ENCODE peak calls at places on chromosomes 2 and 18, in nine cellular contexts. Y is GM23248; J is aorta; V is endodermal cell; M is suprapubic skin; P is mesenchymal stem cell; O is CD8-positive, alpha-beta T cell; I is uterus; S is psoas muscle. N is an unnamed sample.
A peak's percentile ranks its signal among the peaks of the same experiment; 100 is the strongest.

GRCh38 chr2:70946832-70947442 is 11.2 kb downstream of the ATP6V1B1 start:
- DNase-seq in P (peak; percentile 67), Y (peak; percentile 64), I (peak; percentile 32), M (peak; percentile 47), S (peak; percentile 46), O (peak; percentile 26), V (peak; percentile 91), J (no peak), N (no peak)

GRCh38 chr2:160390544-160391258 is 102.9 kb downstream of the RBMS1 start:
- DNase-seq in O (no peak), Y (peak; percentile 77), S (no peak), V (no peak), J (no peak), M (no peak), P (no peak), I (no peak), N (no peak)

GRCh38 chr2:181138816-181139215 is 158.4 kb downstream of the UBE2E3 start:
- DNase-seq in Y (peak; percentile 54), P (peak; percentile 46), I (no peak), J (no peak), M (no peak), O (no peak), S (no peak), V (no peak), N (no peak)

GRCh38 chr2:64711260-64711659 is 57.5 kb upstream of the SERTAD2 start:
- DNase-seq in S (no peak), M (no peak), J (no peak), V (no peak), I (no peak), Y (no peak), O (no peak), P (no peak), N (no peak)

GRCh38 chr2:65044097-65044735 is 12.0 kb upstream of the CEP68 start:
- DNase-seq in S (no peak), M (peak; percentile 29), P (no peak), J (no peak), V (peak; percentile 80), O (no peak), Y (no peak), I (no peak), N (no peak)

GRCh38 chr2:215796160-215796559 is 217.2 kb downstream of the MREG start:
- DNase-seq in M (no peak), V (no peak), O (no peak), Y (peak; percentile 90), J (no peak), I (peak; percentile 57), S (no peak), P (peak; percentile 66), N (no peak)

GRCh38 chr2:223735659-223736244 is 101.6 kb downstream of the AP1S3 start:
- DNase-seq in I (no peak), S (no peak), M (no peak), V (no peak), Y (peak; percentile 94), J (no peak), O (no peak), P (peak; percentile 73), N (no peak)

GRCh38 chr2:25323042-25323514 is 18.6 kb downstream of the DNMT3A start:
- DNase-seq in M (no peak), O (peak; percentile 41), P (peak; percentile 54), Y (no peak), J (peak; percentile 40), S (peak; percentile 44), V (peak; percentile 88), I (no peak), N (peak; percentile 54)

GRCh38 chr2:240571314-240571973 is 3.2 kb downstream of the RNPEPL1 start:
- DNase-seq in J (peak; percentile 36), V (no peak), Y (no peak), P (no peak), I (no peak), O (no peak), S (peak; percentile 36), M (peak; percentile 58), N (peak; percentile 10)

GRCh38 chr2:25548587-25548986 is 124.8 kb downstream of the DTNB start:
- DNase-seq in J (no peak), I (no peak), O (no peak), M (no peak), V (no peak), P (peak; percentile 57), S (no peak), Y (no peak), N (no peak)

GRCh38 chr2:10914272-10914693 is 2.5 kb downstream of the KCNF1 start:
- DNase-seq in O (no peak), S (no peak), J (no peak), V (peak; percentile 88), P (peak; percentile 28), Y (peak; percentile 48), I (no peak), M (no peak), N (no peak)

GRCh38 chr2:179125404-179125803 is 75.5 kb upstream of the CCDC141 start:
- DNase-seq in Y (no peak), V (no peak), M (no peak), P (no peak), O (no peak), J (no peak), S (no peak), I (no peak), N (no peak)

GRCh38 chr2:222024934-222025890 is 273.6 kb downstream of the PAX3 start:
- DNase-seq in V (peak; percentile 49), P (peak; percentile 51), O (no peak), M (no peak), I (no peak), S (no peak), Y (peak; percentile 59), J (no peak), N (no peak)

GRCh38 chr2:63408530-63408929 is 179.7 kb downstream of the WDPCP start:
- DNase-seq in S (no peak), O (no peak), V (no peak), Y (no peak), P (no peak), M (no peak), I (no peak), J (no peak), N (no peak)

GRCh38 chr2:100140582-100140981 is 1.8 kb downstream of the AFF3 start:
- DNase-seq in P (no peak), M (no peak), Y (no peak), J (no peak), S (no peak), I (no peak), O (no peak), V (no peak), N (no peak)

GRCh38 chr2:142877265-142877756 is at the start of gene KYNU:
- DNase-seq in Y (peak; percentile 13), J (no peak), V (no peak), I (no peak), P (peak; percentile 28), O (no peak), M (no peak), S (no peak), N (no peak)
- H3K4me3 ChIP-seq in Y (no peak within 1 kb of the TSS), J (no peak within 1 kb of the TSS), V (no peak within 1 kb of the TSS), I (no peak within 1 kb of the TSS), P (no peak within 1 kb of the TSS), O (no peak within 1 kb of the TSS), M (peak within 1 kb of the TSS; percentile 19), S (peak within 1 kb of the TSS; percentile 19), N (peak within 1 kb of the TSS; percentile 15)

DNA sequence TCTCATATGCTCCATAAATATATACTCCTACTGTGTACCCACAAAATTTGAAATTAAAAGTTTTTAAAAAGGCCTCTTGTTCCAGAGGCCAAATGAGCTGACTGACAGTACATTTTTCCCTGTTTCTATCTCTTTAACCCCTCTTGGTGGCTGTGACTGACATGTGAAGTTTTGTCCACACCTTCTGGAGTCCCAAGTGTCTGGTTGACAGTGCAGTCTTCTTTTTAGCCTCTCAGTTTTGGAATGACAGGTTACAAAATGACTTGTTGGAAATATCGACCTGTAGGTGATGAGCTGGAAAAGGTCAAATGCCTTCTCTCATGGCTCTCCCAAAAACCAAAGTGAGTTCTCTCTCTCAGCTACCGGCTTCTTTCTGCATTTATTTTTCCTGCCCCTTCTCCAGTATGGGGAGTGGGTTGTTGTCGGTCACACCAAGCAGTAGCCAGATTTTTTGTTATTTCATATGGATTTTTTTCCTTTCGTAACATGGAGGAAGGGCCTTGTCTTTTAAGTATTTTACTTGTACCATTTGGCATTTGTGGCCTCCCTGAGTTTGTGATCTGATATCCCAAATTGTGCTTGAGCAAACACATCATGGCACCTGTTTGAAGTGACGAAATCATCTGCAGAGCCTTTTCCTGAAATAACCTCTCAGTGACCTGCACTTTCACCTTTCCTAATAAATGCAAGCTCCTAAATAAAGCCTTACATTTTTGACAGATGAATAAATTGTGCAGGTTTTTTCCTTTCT is 143.9 kb downstream of the ESCO1 start:
- DNase-seq in P (no peak), V (no peak), J (no peak), M (no peak), Y (no peak), S (no peak), O (no peak), I (no peak), N (no peak)
- H3K4me1 ChIP-seq in P (peaks cover 2% of the 10 kb centered on the region), V (no peaks in the 10 kb centered on the region), J (peaks cover 2% of the 10 kb centered on the region), M (no peaks in the 10 kb centered on the region), Y (peaks cover 8% of the 10 kb centered on the region), S (peaks cover 54% of the 10 kb centered on the region), O (no peaks in the 10 kb centered on the region), I (no peaks in the 10 kb centered on the region), N (peaks cover 7% of the 10 kb centered on the region)

DNA sequence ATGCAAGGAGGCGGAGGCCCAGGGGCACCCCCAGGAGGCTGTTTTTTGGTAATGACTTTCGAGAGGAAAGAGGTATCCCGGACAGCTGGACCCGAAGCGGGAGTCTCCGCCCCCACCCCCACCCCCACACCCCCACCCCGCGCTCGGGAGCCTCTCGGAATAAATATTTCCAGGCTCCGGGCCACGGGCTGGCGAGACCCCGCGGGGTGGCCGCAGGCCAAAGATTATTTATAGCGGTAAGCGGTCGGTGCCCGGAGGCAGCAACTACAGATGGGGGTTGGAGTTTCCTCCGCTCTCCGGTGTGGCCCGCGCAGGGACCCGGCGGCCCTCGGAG is 3.3 kb downstream of the CYP26B1 start:
- DNase-seq in O (no peak), I (no peak), M (no peak), S (no peak), P (no peak), J (no peak), V (no peak), Y (no peak), N (peak; percentile 77)
- H3K4me3 ChIP-seq in O (peak overlapping the region; percentile 43), I (peak overlapping the region; percentile 35), M (peak overlapping the region; percentile 64), S (peak overlapping the region; percentile 73), P (peak overlapping the region; percentile 12), J (peak overlapping the region; percentile 50), V (peak overlapping the region; percentile 65), Y (peak overlapping the region; percentile 52), N (peak overlapping the region; percentile 68)

GRCh38 chr2:201413143-201413542 is 38.1 kb downstream of the TRAK2 start:
- DNase-seq in Y (no peak), J (no peak), M (no peak), V (no peak), O (no peak), I (no peak), P (no peak), S (no peak), N (no peak)

GRCh38 chr2:201411421-201411820 is 39.8 kb downstream of the TRAK2 start:
- DNase-seq in P (no peak), V (no peak), M (no peak), S (no peak), J (no peak), Y (peak; percentile 64), O (no peak), I (no peak), N (no peak)

GRCh38 chr2:201414099-201415023 is 36.9 kb downstream of the TRAK2 start:
- DNase-seq in V (no peak), J (no peak), Y (peak; percentile 30), M (no peak), P (peak; percentile 45), I (no peak), S (no peak), O (no peak), N (no peak)

GRCh38 chr2:201413552-201413951 is 37.7 kb downstream of the TRAK2 start:
- DNase-seq in V (no peak), Y (no peak), J (no peak), O (no peak), S (no peak), P (no peak), I (no peak), M (no peak), N (no peak)

GRCh38 chr2:201415149-201415548 is 36.1 kb downstream of the TRAK2 start:
- DNase-seq in P (no peak), J (no peak), O (no peak), Y (no peak), M (no peak), S (no peak), V (no peak), I (no peak), N (no peak)
- H3K4me1 ChIP-seq in P (no peaks in the 10 kb centered on the region), J (peaks cover 6% of the 10 kb centered on the region), O (peaks cover 44% of the 10 kb centered on the region), Y (peaks cover 40% of the 10 kb centered on the region), M (peaks cover 32% of the 10 kb centered on the region), S (peaks cover 46% of the 10 kb centered on the region), V (no peaks in the 10 kb centered on the region), I (peaks cover 9% of the 10 kb centered on the region), N (peaks cover 5% of the 10 kb centered on the region)